ENCODE peak calls at places on chromosomes 6 and 20, in four cellular contexts. T, P, J and G are unnamed samples.

GRCh38 chr6:25122001-25122400 is 157.2 kb upstream of the CARMIL1 start:
- DNase-seq in T (no peak), P (no peak), J (no peak), G (no peak)

GRCh38 chr6:27541212-27541931 is 68.5 kb upstream of the ZNF184 start:
- DNase-seq in T (peak), P (no peak), J (no peak), G (no peak)

GRCh38 chr6:38806271-38806670 is 91.2 kb downstream of the DNAH8 start:
- DNase-seq in T (no peak), P (no peak), J (no peak), G (no peak)

GRCh38 chr6:138036111-138036510 is 71.1 kb downstream of the PERP start:
- DNase-seq in T (peak), P (no peak), J (no peak), G (peak)

GRCh38 chr6:166586424-166587156 is at the start of gene RAMACL:
- DNase-seq in T (peak), P (no peak), J (no peak), G (no peak)

GRCh38 chr6:55917756-55918415 is 42.5 kb upstream of the BMP5 start:
- DNase-seq in T (no peak), P (no peak), J (no peak), G (no peak)

GRCh38 chr20:63253438-63254236 is 626 bp downstream of the NKAIN4 start:
- DNase-seq in T (no peak), P (no peak), J (no peak), G (no peak)

GRCh38 chr6:97668716-97669115 is 385.7 kb upstream of the MMS22L start:
- DNase-seq in T (no peak), P (no peak), J (no peak), G (no peak)

GRCh38 chr20:41268917-41269652 is 48.4 kb downstream of the ZHX3 start:
- DNase-seq in T (no peak), P (no peak), J (no peak), G (no peak)

GRCh38 chr20:21323640-21324039 is 20.5 kb downstream of the XRN2 start:
- DNase-seq in T (peak), P (no peak), J (no peak), G (no peak)

GRCh38 chr6:119294984-119295383 is 54.6 kb downstream of the MAN1A1 start:
- DNase-seq in T (no peak), P (no peak), J (no peak), G (no peak)

GRCh38 chr6:80528115-80528514 is 421.6 kb downstream of the BCKDHB start:
- DNase-seq in T (no peak), P (no peak), J (no peak), G (no peak)
- TF ChIP-seq CTCF in T (no peak), P (no peak), J (no peak), G (no peak)

DNA sequence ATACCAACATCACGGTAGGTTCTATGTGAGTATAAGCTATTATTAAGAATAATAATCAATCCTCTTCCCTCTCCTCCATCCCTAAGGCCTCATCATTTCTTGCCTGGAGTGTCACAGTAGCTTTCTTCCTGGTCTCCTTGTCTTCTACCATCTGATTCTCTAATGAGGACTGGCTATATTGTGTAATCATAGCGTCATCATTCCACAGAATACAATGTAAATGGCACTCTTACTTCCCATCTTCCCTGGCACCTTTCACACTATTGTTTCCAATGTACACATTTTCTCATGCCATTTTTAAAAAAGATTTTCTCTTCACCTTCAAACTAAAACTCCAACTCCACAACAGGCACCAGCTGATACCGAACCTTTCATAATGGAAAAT is 2.2 kb upstream of the BTN3A2 start:
- DNase-seq in T (no peak), P (no peak), J (no peak), G (no peak)
- TF ChIP-seq POLR2A in T (no peak), P (no peak), J (no peak), G (no peak)

GRCh38 chr6:28606424-28607391 is 81.0 kb downstream of the GPX5 start:
- DNase-seq in T (peak), P (no peak), J (no peak), G (no peak)
- H3K4me3 ChIP-seq in T (peak), P (no peak), J (peak), G (no peak)

GRCh38 chr6:73123632-73124329 is 101.5 kb downstream of the KHDC1L start:
- DNase-seq in T (no peak), P (no peak), J (no peak), G (no peak)

GRCh38 chr6:73116330-73116729 is 109.0 kb downstream of the KHDC1L start:
- DNase-seq in T (no peak), P (no peak), J (no peak), G (no peak)

DNA sequence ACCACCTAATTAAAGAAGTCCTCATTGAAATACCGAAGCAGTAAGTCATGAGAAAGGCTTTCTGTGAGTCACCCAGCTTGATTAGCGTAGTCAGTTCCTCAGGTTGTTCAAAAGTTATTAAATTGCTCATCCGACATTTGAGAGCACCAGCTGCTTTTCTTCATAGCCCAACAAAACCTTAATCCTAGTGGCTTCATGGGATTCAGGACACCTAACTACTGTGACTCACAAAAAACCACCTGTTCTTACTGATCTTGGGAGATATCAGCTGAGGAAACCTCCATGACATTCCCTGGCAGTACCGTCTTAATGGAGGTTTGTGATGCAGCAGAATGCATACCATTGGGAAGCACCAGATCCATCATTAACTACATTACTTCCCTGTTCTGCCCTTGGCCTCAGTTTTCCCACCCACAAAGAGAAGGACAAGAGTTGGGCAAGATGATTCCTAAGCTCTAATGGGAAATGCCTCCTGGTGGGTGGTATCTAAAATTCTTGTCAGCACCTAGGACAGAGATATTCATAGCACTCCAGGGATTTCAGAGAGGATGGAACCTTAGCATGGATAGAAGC is 103.8 kb downstream of the KHDC1L start:
- DNase-seq in T (no peak), P (no peak), J (no peak), G (no peak)
- TF ChIP-seq CTCF in T (no peak), P (no peak), J (no peak), G (no peak)

GRCh38 chr6:73525546-73526330 is 4.9 kb upstream of the EEF1A1 start:
- DNase-seq in T (no peak), P (no peak), J (no peak), G (no peak)

GRCh38 chr6:73521351-73522254 is 771 bp upstream of the EEF1A1 start:
- DNase-seq in T (no peak), P (peak), J (peak), G (peak)

GRCh38 chr6:73520688-73521350 is at the start of gene EEF1A1:
- DNase-seq in T (peak), P (peak), J (peak), G (peak)

GRCh38 chr6:73519943-73520687 is 717 bp downstream of the EEF1A1 start:
- DNase-seq in T (no peak), P (peak), J (peak), G (peak)

DNA sequence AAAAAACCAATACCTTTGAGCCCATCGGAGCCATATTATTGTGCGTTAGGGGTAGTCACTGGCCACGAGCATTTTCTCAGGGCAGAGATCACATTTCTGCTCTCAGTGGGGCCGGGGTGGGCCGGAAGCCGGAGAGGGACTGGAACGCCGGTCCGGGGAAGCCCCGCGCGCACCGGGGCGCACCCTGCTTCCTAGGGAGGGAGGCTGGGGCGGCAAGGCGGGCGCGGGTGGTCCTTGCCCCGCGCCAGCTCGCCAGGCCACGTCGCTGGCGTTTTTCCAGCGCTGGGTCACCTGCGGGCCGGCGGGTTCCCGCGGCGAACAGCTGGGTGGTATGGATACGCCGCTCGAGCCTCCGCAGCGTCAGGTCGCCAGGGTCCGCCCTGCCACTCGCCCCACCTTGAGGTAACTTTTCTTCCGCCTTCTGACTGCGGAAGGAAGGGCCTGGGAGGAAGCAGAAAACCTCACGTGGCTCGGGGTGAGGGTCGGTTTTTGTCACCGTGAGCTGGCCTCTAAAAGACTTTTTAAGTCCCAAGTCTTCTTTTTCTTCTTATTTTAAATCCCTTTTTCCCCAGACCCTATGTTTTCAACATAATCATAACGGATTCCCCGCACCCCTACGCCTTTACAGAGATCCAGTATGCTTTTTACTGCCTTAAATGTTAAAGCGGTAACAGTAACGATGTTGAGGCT is 2.7 kb upstream of the EEF1A1 start:
- DNase-seq in T (peak), P (peak), J (peak), G (peak)
- TF ChIP-seq POLR2A in T (peak), P (no peak), J (peak), G (no peak)

GRCh38 chr6:474454-475185 is 83.1 kb downstream of the IRF4 start:
- DNase-seq in T (no peak), P (no peak), J (peak), G (no peak)
- H3K4me3 ChIP-seq in T (no peak), P (no peak), J (no peak), G (no peak)